ENCODE peak calls at places on chromosomes 16 and 17, in six cellular contexts. X, Q, V, Z, N and T are unnamed samples.

GRCh38 chr16:75064403-75065148 is 52.0 kb downstream of the LDHD start:
- DNase-seq in X (peak), Q (no peak), V (no peak), Z (no peak), N (no peak), T (no peak)

GRCh38 chr16:12390644-12391043 is 413.0 kb downstream of the CPPED1 start:
- DNase-seq in X (no peak), Q (no peak), V (no peak), Z (no peak), N (no peak), T (no peak)

GRCh38 chr16:12096162-12096781 is 119.7 kb downstream of the SNX29 start:
- DNase-seq in X (no peak), Q (no peak), V (no peak), Z (no peak), N (no peak), T (no peak)

GRCh38 chr17:17810374-17811248 is 26.2 kb downstream of the SREBF1 start:
- DNase-seq in X (no peak), Q (no peak), V (no peak), Z (no peak), N (peak), T (no peak)

GRCh38 chr17:48259710-48260291 is 152.2 kb downstream of the SNX11 start:
- DNase-seq in X (peak), Q (no peak), V (no peak), Z (no peak), N (peak), T (peak)

GRCh38 chr16:83336630-83337029 is 471.1 kb upstream of the HSBP1 start:
- DNase-seq in X (no peak), Q (no peak), V (peak), Z (no peak), N (no peak), T (peak)

GRCh38 chr17:65434251-65434650 is 127.2 kb downstream of the AXIN2 start:
- DNase-seq in X (no peak), Q (no peak), V (no peak), Z (no peak), N (no peak), T (peak)

GRCh38 chr16:67252806-67253497 is 4.2 kb downstream of the SLC9A5 start:
- DNase-seq in X (no peak), Q (no peak), V (no peak), Z (no peak), N (no peak), T (no peak)

GRCh38 chr17:78227455-78227916 is 3.9 kb upstream of the TMEM235 start:
- DNase-seq in X (no peak), Q (no peak), V (no peak), Z (no peak), N (peak), T (no peak)

GRCh38 chr16:69563605-69564580 is 1.9 kb upstream of the NFAT5 start:
- DNase-seq in X (peak), Q (no peak), V (no peak), Z (no peak), N (peak), T (no peak)

GRCh38 chr16:66028505-66029216 is 337.8 kb upstream of the CDH5 start:
- DNase-seq in X (no peak), Q (peak), V (peak), Z (peak), N (no peak), T (no peak)

GRCh38 chr16:67110136-67110847 is 551 bp downstream of the PHAF1 start:
- DNase-seq in X (peak), Q (no peak), V (no peak), Z (no peak), N (peak), T (no peak)

GRCh38 chr16:84258266-84258665 is 18.5 kb upstream of the KCNG4 start:
- DNase-seq in X (no peak), Q (no peak), V (no peak), Z (no peak), N (no peak), T (no peak)

GRCh38 chr16:67562526-67562917 is at the start of gene CTCF:
- DNase-seq in X (peak), Q (no peak), V (no peak), Z (peak), N (peak), T (peak)

GRCh38 chr17:39920218-39921210 is 2.1 kb upstream of the GSDMB start:
- DNase-seq in X (no peak), Q (no peak), V (no peak), Z (no peak), N (no peak), T (no peak)

GRCh38 chr17:66711936-66712335 is 123.0 kb upstream of the CACNG5 start:
- DNase-seq in X (peak), Q (no peak), V (no peak), Z (no peak), N (no peak), T (no peak)

DNA sequence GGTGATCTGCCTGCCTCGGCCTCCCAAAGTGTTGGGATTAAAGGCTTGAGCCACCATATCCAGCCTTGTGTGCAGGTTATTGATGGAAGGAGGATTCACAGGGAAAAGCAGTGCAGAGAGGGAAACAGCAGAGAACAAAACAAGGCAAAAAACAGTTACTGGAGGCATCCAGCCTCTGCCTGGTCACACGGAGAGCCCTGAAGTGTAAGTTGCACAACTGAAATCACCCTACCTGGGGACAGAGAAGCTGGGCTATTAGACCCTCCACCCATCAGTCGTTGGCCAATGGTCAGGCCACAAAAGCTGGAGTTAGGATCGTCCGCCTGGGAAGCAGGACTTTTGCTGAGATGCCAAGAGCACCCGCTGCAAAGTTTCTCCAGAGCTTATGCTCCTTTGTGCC is 57.9 kb upstream of the BCO1 start:
- DNase-seq in X (no peak), Q (no peak), V (no peak), Z (no peak), N (no peak), T (no peak)
- H3K4me3 ChIP-seq in X (no peak), Q (no peak), V (no peak), Z (peak), N (no peak), T (no peak)

GRCh38 chr17:7262192-7263070 is at the start of gene CLDN7:
- DNase-seq in X (peak), Q (no peak), V (no peak), Z (no peak), N (peak), T (no peak)
- TF ChIP-seq CTCF in X (peak), Q (no peak), V (no peak), Z (no peak), N (no peak), T (no peak)

GRCh38 chr17:44983563-44983962 is 15.5 kb upstream of the C1QL1 start:
- DNase-seq in X (no peak), Q (no peak), V (no peak), Z (no peak), N (no peak), T (no peak)

GRCh38 chr17:44981221-44981968 is 13.3 kb upstream of the C1QL1 start:
- DNase-seq in X (no peak), Q (no peak), V (peak), Z (no peak), N (no peak), T (peak)

GRCh38 chr17:44979426-44980273 is 11.5 kb upstream of the C1QL1 start:
- DNase-seq in X (peak), Q (no peak), V (no peak), Z (no peak), N (no peak), T (no peak)

GRCh38 chr17:44978807-44979206 is 10.7 kb upstream of the C1QL1 start:
- DNase-seq in X (no peak), Q (no peak), V (no peak), Z (no peak), N (no peak), T (no peak)

GRCh38 chr17:44982113-44982702 is 14.1 kb upstream of the C1QL1 start:
- DNase-seq in X (no peak), Q (no peak), V (no peak), Z (no peak), N (no peak), T (no peak)
- H3K4me3 ChIP-seq in X (no peak), Q (no peak), V (no peak), Z (no peak), N (no peak), T (no peak)

DNA sequence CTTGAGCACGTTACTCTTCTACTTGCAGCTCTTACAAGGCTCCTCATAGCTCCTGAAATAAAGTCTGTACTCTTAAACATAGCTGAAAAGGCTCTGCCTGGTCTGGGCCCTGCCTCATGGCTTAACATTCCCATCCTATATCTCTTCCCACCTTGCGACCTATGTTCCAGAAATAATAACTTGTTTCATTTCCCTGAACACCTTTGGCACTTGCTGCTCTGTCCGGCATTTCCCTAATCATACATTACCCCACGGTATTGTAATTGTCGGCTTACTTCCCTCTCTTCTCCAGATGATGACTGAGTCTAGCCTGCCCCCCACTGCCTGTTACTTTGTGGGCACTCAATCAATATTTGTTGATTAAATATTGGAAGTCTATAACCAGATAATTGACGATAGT is 23.2 kb upstream of the SUPT4H1 start:
- DNase-seq in X (no peak), Q (no peak), V (no peak), Z (no peak), N (no peak), T (no peak)
- TF ChIP-seq CTCF in X (no peak), Q (no peak), V (no peak), Z (no peak), N (no peak), T (no peak)

GRCh38 chr16:14283786-14284185 is 212.7 kb downstream of the MRTFB start:
- DNase-seq in X (no peak), Q (no peak), V (no peak), Z (no peak), N (no peak), T (no peak)
- H3K4me3 ChIP-seq in X (no peak), Q (no peak), V (no peak), Z (no peak), N (no peak), T (no peak)